ENCODE peak calls at places on chromosomes 13 and 19, in five cellular contexts. One of them, this sample, is unnamed.
A peak's percentile ranks its signal among the peaks of the same experiment; 100 is the strongest.

GRCh38 chr13:69291292-69291906 is 816.2 kb upstream of the ATXN8OS start:
- DNase-seq in H1: no peak
- DNase-seq in upper lobe of left lung: no peak
- DNase-seq in A549: no peak
- DNase-seq in stomach: no peak
- DNase-seq in this sample: no peak

GRCh38 chr19:4807188-4807587 is 15.7 kb downstream of the FEM1A start:
- DNase-seq in A549: no peak
- DNase-seq in upper lobe of left lung: peak; percentile 66
- DNase-seq in stomach: no peak
- DNase-seq in H1: no peak
- DNase-seq in this sample: no peak

GRCh38 chr13:71254384-71254783 is 612.6 kb downstream of the DACH1 start:
- DNase-seq in upper lobe of left lung: no peak
- DNase-seq in H1: no peak
- DNase-seq in stomach: no peak
- DNase-seq in A549: no peak
- DNase-seq in this sample: no peak

GRCh38 chr13:26529441-26529840 is 28.0 kb upstream of the WASF3 start:
- DNase-seq in A549: peak; percentile 3
- DNase-seq in upper lobe of left lung: no peak
- DNase-seq in H1: peak; percentile 43
- DNase-seq in stomach: peak; percentile 27
- DNase-seq in this sample: no peak

GRCh38 chr13:80871481-80871880 is 530.6 kb upstream of the SPRY2 start:
- DNase-seq in upper lobe of left lung: no peak
- DNase-seq in H1: no peak
- DNase-seq in A549: no peak
- DNase-seq in stomach: no peak
- DNase-seq in this sample: no peak

GRCh38 chr19:6822311-6822670 is 49.8 kb downstream of the VAV1 start:
- DNase-seq in upper lobe of left lung: no peak
- DNase-seq in stomach: no peak
- DNase-seq in A549: no peak
- DNase-seq in H1: no peak
- DNase-seq in this sample: no peak

GRCh38 chr13:111659236-111659635 is 338.8 kb downstream of the TEX29 start:
- DNase-seq in A549: no peak
- DNase-seq in stomach: no peak
- DNase-seq in H1: no peak
- DNase-seq in upper lobe of left lung: no peak
- DNase-seq in this sample: no peak

GRCh38 chr19:16671652-16672274 is 10.8 kb downstream of the TMEM38A start:
- DNase-seq in A549: no peak
- DNase-seq in stomach: no peak
- DNase-seq in H1: no peak
- DNase-seq in upper lobe of left lung: no peak
- DNase-seq in this sample: no peak

GRCh38 chr13:27359203-27359821 is 65.1 kb upstream of the GTF3A start:
- DNase-seq in H1: no peak
- DNase-seq in A549: peak; percentile 55
- DNase-seq in stomach: peak; percentile 71
- DNase-seq in upper lobe of left lung: peak; percentile 60
- DNase-seq in this sample: peak; percentile 67

GRCh38 chr19:9819590-9819898 is 665 bp upstream of the FBXL12 start:
- DNase-seq in upper lobe of left lung: no peak
- DNase-seq in H1: no peak
- DNase-seq in A549: no peak
- DNase-seq in stomach: no peak
- DNase-seq in this sample: no peak

GRCh38 chr13:60755380-60756163 is 358.6 kb downstream of the TDRD3 start:
- DNase-seq in A549: peak; percentile 0
- DNase-seq in upper lobe of left lung: no peak
- DNase-seq in H1: no peak
- DNase-seq in stomach: no peak
- DNase-seq in this sample: no peak

GRCh38 chr13:28324181-28324789 is 170.6 kb downstream of the FLT1 start:
- DNase-seq in H1: peak; percentile 51
- DNase-seq in stomach: peak; percentile 51
- DNase-seq in upper lobe of left lung: peak; percentile 47
- DNase-seq in A549: peak; percentile 56
- DNase-seq in this sample: peak; percentile 74

GRCh38 chr19:12788682-12789097 is 2.6 kb upstream of the JUNB start:
- DNase-seq in stomach: peak; percentile 81
- DNase-seq in H1: no peak
- DNase-seq in upper lobe of left lung: peak; percentile 90
- DNase-seq in A549: peak; percentile 89
- DNase-seq in this sample: peak; percentile 79

GRCh38 chr19:2982983-2983350 is 5.6 kb downstream of the TLE6 start:
- DNase-seq in A549: no peak
- DNase-seq in upper lobe of left lung: peak; percentile 86
- DNase-seq in stomach: peak; percentile 90
- DNase-seq in H1: no peak
- DNase-seq in this sample: peak; percentile 86

GRCh38 chr19:4316940-4317339 is 12.5 kb downstream of the FSD1 start:
- DNase-seq in H1: no peak
- DNase-seq in A549: no peak
- DNase-seq in upper lobe of left lung: no peak
- DNase-seq in stomach: no peak
- DNase-seq in this sample: no peak

GRCh38 chr13:26540319-26540718 is 17.2 kb upstream of the WASF3 start:
- DNase-seq in stomach: no peak
- DNase-seq in H1: no peak
- DNase-seq in A549: no peak
- DNase-seq in upper lobe of left lung: no peak
- DNase-seq in this sample: no peak

GRCh38 chr13:72246396-72246795 is 379.4 kb upstream of the DACH1 start:
- DNase-seq in upper lobe of left lung: no peak
- DNase-seq in A549: no peak
- DNase-seq in stomach: no peak
- DNase-seq in H1: no peak
- DNase-seq in this sample: no peak

GRCh38 chr13:23574421-23574820 is 4.2 kb downstream of the TNFRSF19 start:
- DNase-seq in H1: no peak
- DNase-seq in A549: no peak
- DNase-seq in stomach: no peak
- DNase-seq in upper lobe of left lung: no peak
- DNase-seq in this sample: no peak

GRCh38 chr19:13420780-13421179 is 85.5 kb downstream of the CACNA1A start:
- DNase-seq in H1: no peak
- DNase-seq in upper lobe of left lung: no peak
- DNase-seq in stomach: no peak
- DNase-seq in A549: no peak
- DNase-seq in this sample: no peak

GRCh38 chr13:23642110-23642509 is 71.9 kb downstream of the TNFRSF19 start:
- DNase-seq in H1: no peak
- DNase-seq in stomach: no peak
- DNase-seq in upper lobe of left lung: no peak
- DNase-seq in A549: no peak
- DNase-seq in this sample: no peak

GRCh38 chr13:90270231-90270630 is 1077.3 kb upstream of the MIR17HG start:
- DNase-seq in upper lobe of left lung: no peak
- DNase-seq in A549: no peak
- DNase-seq in stomach: no peak
- DNase-seq in H1: no peak
- DNase-seq in this sample: no peak

GRCh38 chr13:59680429-59681024 is 483.2 kb downstream of the DIAPH3 start:
- DNase-seq in H1: no peak
- DNase-seq in stomach: no peak
- DNase-seq in upper lobe of left lung: no peak
- DNase-seq in A549: peak; percentile 17
- DNase-seq in this sample: no peak

GRCh38 chr19:11405846-11406643 is 13.1 kb downstream of the RGL3 start:
- DNase-seq in stomach: no peak
- DNase-seq in A549: no peak
- DNase-seq in upper lobe of left lung: no peak
- DNase-seq in H1: no peak
- DNase-seq in this sample: no peak

GRCh38 chr13:60798503-60798902 is 401.5 kb downstream of the TDRD3 start:
- DNase-seq in stomach: no peak
- DNase-seq in upper lobe of left lung: no peak
- DNase-seq in H1: no peak
- DNase-seq in A549: no peak
- DNase-seq in this sample: no peak

GRCh38 chr13:20370815-20371421 is 138.8 kb upstream of the GJB6 start:
- DNase-seq in A549: no peak
- DNase-seq in stomach: no peak
- DNase-seq in upper lobe of left lung: no peak
- DNase-seq in H1: no peak
- DNase-seq in this sample: no peak

GRCh38 chr19:2550431-2551171 is 74.7 kb downstream of the GADD45B start:
- DNase-seq in A549: no peak
- DNase-seq in upper lobe of left lung: no peak
- DNase-seq in stomach: no peak
- DNase-seq in H1: no peak
- DNase-seq in this sample: no peak

GRCh38 chr13:99273128-99273527 is 14.9 kb upstream of the GPR18 start:
- DNase-seq in stomach: no peak
- DNase-seq in H1: no peak
- DNase-seq in A549: no peak
- DNase-seq in upper lobe of left lung: no peak
- DNase-seq in this sample: no peak

GRCh38 chr13:37492741-37493514 is 105.6 kb downstream of the POSTN start:
- DNase-seq in upper lobe of left lung: no peak
- DNase-seq in A549: no peak
- DNase-seq in H1: no peak
- DNase-seq in stomach: no peak
- DNase-seq in this sample: no peak

GRCh38 chr13:77952276-77952675 is 33.6 kb upstream of the EDNRB start:
- DNase-seq in A549: no peak
- DNase-seq in stomach: no peak
- DNase-seq in upper lobe of left lung: no peak
- DNase-seq in H1: no peak
- DNase-seq in this sample: no peak

GRCh38 chr13:80884031-80884785 is 543.3 kb upstream of the SPRY2 start:
- DNase-seq in H1: no peak
- DNase-seq in A549: no peak
- DNase-seq in stomach: no peak
- DNase-seq in upper lobe of left lung: no peak
- DNase-seq in this sample: no peak

GRCh38 chr13:51928231-51928630 is 66.5 kb downstream of the CCDC70 start:
- DNase-seq in stomach: no peak
- DNase-seq in H1: no peak
- DNase-seq in upper lobe of left lung: no peak
- DNase-seq in A549: no peak
- DNase-seq in this sample: no peak

GRCh38 chr13:53110614-53111013 is 82.0 kb downstream of the OLFM4 start:
- DNase-seq in upper lobe of left lung: no peak
- DNase-seq in stomach: no peak
- DNase-seq in A549: no peak
- DNase-seq in H1: no peak
- DNase-seq in this sample: no peak
- TF ChIP-seq EP300 in upper lobe of left lung: no peak
- TF ChIP-seq EP300 in stomach: no peak
- TF ChIP-seq EP300 in A549: no peak
- TF ChIP-seq EP300 in H1: no peak
- TF ChIP-seq EP300 in this sample: no peak

DNA sequence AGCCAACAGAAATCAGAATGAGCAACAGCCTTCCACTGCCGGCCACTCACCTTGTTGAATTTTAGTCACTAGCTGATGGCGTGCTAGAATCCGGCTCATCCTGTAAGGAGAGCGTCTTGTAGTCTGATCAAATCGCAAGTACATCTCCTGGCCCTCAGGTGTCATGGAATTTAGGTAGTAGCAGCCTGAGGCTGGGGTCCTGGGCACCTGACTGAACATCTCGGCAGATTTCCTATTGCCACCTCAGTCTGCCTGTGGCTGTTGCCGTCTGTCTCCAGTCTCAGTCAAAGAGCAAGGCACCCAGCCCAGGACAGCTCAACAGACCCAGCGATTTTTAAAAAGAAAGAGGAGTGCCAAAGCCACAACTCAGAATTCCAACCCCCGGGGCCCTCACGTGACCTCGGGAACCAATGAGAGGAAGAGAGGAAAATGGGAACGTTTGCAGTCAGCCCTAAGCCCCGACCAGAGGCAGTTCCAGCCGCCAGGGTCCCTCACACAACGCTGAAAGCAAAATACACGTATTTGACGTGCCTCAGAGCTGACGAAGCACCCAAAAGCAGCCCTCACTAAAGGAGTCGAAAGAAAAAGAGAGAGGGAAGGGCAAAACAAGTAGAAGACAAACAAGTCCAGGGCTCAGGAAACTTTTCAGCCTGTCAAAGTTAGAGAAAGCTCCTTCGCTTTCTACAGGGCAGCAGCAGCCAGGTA is at the start of gene STARD13:
- DNase-seq in stomach: peak; percentile 92
- DNase-seq in H1: peak; percentile 74
- DNase-seq in upper lobe of left lung: peak; percentile 93
- DNase-seq in A549: peak; percentile 84
- DNase-seq in this sample: peak; percentile 98
- TF ChIP-seq EP300 in stomach: no peak
- TF ChIP-seq EP300 in H1: no peak
- TF ChIP-seq EP300 in upper lobe of left lung: no peak
- TF ChIP-seq EP300 in A549: no peak
- TF ChIP-seq EP300 in this sample: peak; percentile 80

GRCh38 chr19:35297922-35298321 is 6.0 kb downstream of the MAG start:
- DNase-seq in stomach: no peak
- DNase-seq in H1: no peak
- DNase-seq in upper lobe of left lung: no peak
- DNase-seq in A549: no peak
- DNase-seq in this sample: no peak

GRCh38 chr19:35299523-35300339 is 7.8 kb downstream of the MAG start:
- DNase-seq in stomach: no peak
- DNase-seq in upper lobe of left lung: no peak
- DNase-seq in A549: no peak
- DNase-seq in H1: no peak
- DNase-seq in this sample: no peak

GRCh38 chr19:35297515-35297848 is 5.5 kb downstream of the MAG start:
- DNase-seq in stomach: no peak
- DNase-seq in A549: no peak
- DNase-seq in H1: no peak
- DNase-seq in upper lobe of left lung: no peak
- DNase-seq in this sample: no peak

GRCh38 chr19:35296644-35297514 is 4.9 kb downstream of the MAG start:
- DNase-seq in A549: peak; percentile 39
- DNase-seq in stomach: no peak
- DNase-seq in upper lobe of left lung: no peak
- DNase-seq in H1: no peak
- DNase-seq in this sample: no peak

GRCh38 chr19:35298561-35298972 is 6.6 kb downstream of the MAG start:
- DNase-seq in upper lobe of left lung: no peak
- DNase-seq in H1: no peak
- DNase-seq in stomach: no peak
- DNase-seq in A549: no peak
- DNase-seq in this sample: no peak
- TF ChIP-seq EP300 in upper lobe of left lung: no peak
- TF ChIP-seq EP300 in H1: no peak
- TF ChIP-seq EP300 in stomach: no peak
- TF ChIP-seq EP300 in A549: no peak
- TF ChIP-seq EP300 in this sample: no peak

GRCh38 chr19:49677232-49677881 is at the start of gene PRMT1:
- DNase-seq in A549: peak; percentile 76
- DNase-seq in H1: no peak
- DNase-seq in upper lobe of left lung: no peak
- DNase-seq in stomach: no peak
- DNase-seq in this sample: no peak
- TF ChIP-seq EP300 in A549: no peak
- TF ChIP-seq EP300 in H1: no peak
- TF ChIP-seq EP300 in upper lobe of left lung: no peak
- TF ChIP-seq EP300 in stomach: no peak
- TF ChIP-seq EP300 in this sample: peak; percentile 93